ENCODE peak calls at places on chromosome 12, in ten cellular contexts. D is mammary epithelial cell, K is HCT116, U is GM23338, N is hepatocyte, G is HepG2, L is neural progenitor cell, B is K562, P is PC-3, A is DND-41. H is an unnamed sample.

GRCh38 chr12:74537126-74537706 is 419 bp upstream of the ATXN7L3B start:
- DNase-seq in D (peak), K (peak), U (peak), N (peak), G (peak), L (peak), B (peak), P (peak), A (no peak), H (no peak)

GRCh38 chr12:120439646-120440247 is 1.8 kb downstream of the COX6A1 start:
- DNase-seq in D (peak), K (peak), U (peak), N (peak), G (peak), L (peak), B (peak), P (peak), A (peak), H (peak)

GRCh38 chr12:2064078-2064507 is 11.3 kb downstream of the CACNA1C start:
- DNase-seq in D (peak), K (no peak), U (no peak), N (no peak), G (no peak), L (no peak), B (peak), P (no peak), A (peak), H (no peak)

GRCh38 chr12:124279315-124279714 is 15.6 kb upstream of the RFLNA start:
- DNase-seq in D (no peak), K (no peak), U (no peak), N (no peak), G (no peak), L (no peak), B (no peak), P (no peak), A (no peak), H (no peak)

GRCh38 chr12:47900480-47901129 is 4.2 kb downstream of the VDR start:
- DNase-seq in D (peak), K (peak), U (peak), N (peak), G (peak), L (no peak), B (no peak), P (peak), A (peak), H (peak)

GRCh38 chr12:10716704-10717315 is 6.3 kb downstream of the YBX3 start:
- DNase-seq in D (peak), K (peak), U (peak), N (peak), G (no peak), L (peak), B (no peak), P (peak), A (no peak), H (peak)

GRCh38 chr12:71599213-71599612 is 64.4 kb downstream of the ZFC3H1 start:
- DNase-seq in D (no peak), K (no peak), U (no peak), N (no peak), G (no peak), L (no peak), B (no peak), P (no peak), A (no peak), H (no peak)

GRCh38 chr12:69929125-69929524 is 104.1 kb downstream of the MYRFL start:
- DNase-seq in D (peak), K (peak), U (no peak), N (no peak), G (no peak), L (no peak), B (no peak), P (peak), A (no peak), H (no peak)

GRCh38 chr12:68641138-68641537 is 30.4 kb downstream of the RAP1B start:
- DNase-seq in D (peak), K (no peak), U (no peak), N (no peak), G (no peak), L (no peak), B (no peak), P (no peak), A (no peak), H (no peak)

GRCh38 chr12:15778126-15778525 is 11.1 kb downstream of the EPS8 start:
- DNase-seq in D (peak), K (no peak), U (no peak), N (no peak), G (no peak), L (no peak), B (no peak), P (no peak), A (no peak), H (no peak)

GRCh38 chr12:104350211-104350908 is 46.8 kb downstream of the EID3 start:
- DNase-seq in D (no peak), K (no peak), U (no peak), N (no peak), G (no peak), L (no peak), B (no peak), P (no peak), A (no peak), H (no peak)

GRCh38 chr12:76719171-76719631 is 44.7 kb upstream of the ZDHHC17 start:
- DNase-seq in D (peak), K (no peak), U (peak), N (no peak), G (no peak), L (no peak), B (no peak), P (no peak), A (no peak), H (no peak)

GRCh38 chr12:96289067-96289466 is 94.9 kb downstream of the ELK3 start:
- DNase-seq in D (no peak), K (no peak), U (no peak), N (no peak), G (no peak), L (peak), B (no peak), P (no peak), A (no peak), H (no peak)

GRCh38 chr12:105358789-105359188 is 28.3 kb downstream of the C12orf75 start:
- DNase-seq in D (no peak), K (no peak), U (no peak), N (no peak), G (no peak), L (no peak), B (no peak), P (no peak), A (no peak), H (no peak)

GRCh38 chr12:5191803-5192538 is 148.3 kb downstream of the KCNA5 start:
- DNase-seq in D (no peak), K (no peak), U (no peak), N (no peak), G (no peak), L (no peak), B (no peak), P (peak), A (no peak), H (no peak)

GRCh38 chr12:113186033-113186365 is 478 bp downstream of the RITA1 start:
- DNase-seq in D (no peak), K (no peak), U (no peak), N (peak), G (peak), L (peak), B (no peak), P (peak), A (no peak), H (peak)

GRCh38 chr12:26126340-26127284 is 1.8 kb upstream of the BHLHE41 start:
- DNase-seq in D (peak), K (no peak), U (peak), N (peak), G (peak), L (peak), B (peak), P (peak), A (peak), H (peak)

GRCh38 chr12:112788205-112788604 is 3.3 kb upstream of the RPH3A start:
- DNase-seq in D (no peak), K (no peak), U (peak), N (no peak), G (no peak), L (peak), B (no peak), P (no peak), A (no peak), H (no peak)

GRCh38 chr12:11649413-11650278 is at the start of gene ETV6:
- DNase-seq in D (peak), K (peak), U (peak), N (peak), G (peak), L (peak), B (peak), P (peak), A (peak), H (peak)

GRCh38 chr12:73124480-73124879 is 852.3 kb downstream of the TRHDE start:
- DNase-seq in D (no peak), K (no peak), U (no peak), N (no peak), G (no peak), L (no peak), B (no peak), P (no peak), A (no peak), H (no peak)

GRCh38 chr12:68904351-68904982 is 28.5 kb downstream of the CPM start:
- DNase-seq in D (peak), K (no peak), U (no peak), N (no peak), G (no peak), L (no peak), B (no peak), P (no peak), A (no peak), H (no peak)

GRCh38 chr12:121860257-121860656 is 1.6 kb upstream of the HPD start:
- DNase-seq in D (no peak), K (no peak), U (no peak), N (no peak), G (peak), L (no peak), B (no peak), P (no peak), A (no peak), H (no peak)

GRCh38 chr12:51392556-51393237 is 1.5 kb upstream of the GALNT6 start:
- DNase-seq in D (no peak), K (no peak), U (peak), N (peak), G (no peak), L (peak), B (no peak), P (no peak), A (peak), H (peak)

GRCh38 chr12:51126297-51126696 is 42.9 kb upstream of the CSRNP2 start:
- DNase-seq in D (no peak), K (no peak), U (no peak), N (no peak), G (no peak), L (no peak), B (no peak), P (no peak), A (no peak), H (no peak)

GRCh38 chr12:66288121-66288520 is 14.2 kb upstream of the HELB start:
- DNase-seq in D (no peak), K (no peak), U (no peak), N (no peak), G (no peak), L (no peak), B (peak), P (no peak), A (peak), H (no peak)

GRCh38 chr12:47813491-47814196 is 6.1 kb downstream of the HDAC7 start:
- DNase-seq in D (no peak), K (no peak), U (peak), N (no peak), G (no peak), L (peak), B (peak), P (no peak), A (no peak), H (no peak)

GRCh38 chr12:51198568-51199400 is 19.1 kb downstream of the POU6F1 start:
- DNase-seq in D (no peak), K (no peak), U (no peak), N (no peak), G (peak), L (no peak), B (no peak), P (no peak), A (no peak), H (no peak)

GRCh38 chr12:14628771-14629170 is 61.1 kb upstream of the PLBD1 start:
- DNase-seq in D (no peak), K (no peak), U (no peak), N (no peak), G (no peak), L (no peak), B (no peak), P (no peak), A (no peak), H (no peak)

GRCh38 chr12:46124848-46125619 is 134.7 kb upstream of the SCAF11 start:
- DNase-seq in D (peak), K (peak), U (peak), N (peak), G (peak), L (peak), B (peak), P (peak), A (peak), H (peak)

GRCh38 chr12:105141320-105141918 is 33.9 kb downstream of the WASHC4 start:
- DNase-seq in D (no peak), K (no peak), U (no peak), N (no peak), G (no peak), L (no peak), B (no peak), P (no peak), A (no peak), H (no peak)

GRCh38 chr12:9323144-9323681 is 115.0 kb upstream of the PZP start:
- DNase-seq in D (no peak), K (no peak), U (no peak), N (no peak), G (no peak), L (no peak), B (peak), P (no peak), A (no peak), H (no peak)

GRCh38 chr12:49959570-49960473 is 1.9 kb upstream of the AQP5 start:
- DNase-seq in D (peak), K (peak), U (peak), N (no peak), G (no peak), L (peak), B (no peak), P (peak), A (peak), H (peak)

GRCh38 chr12:113938471-113938870 is 27.7 kb downstream of the RBM19 start:
- DNase-seq in D (no peak), K (no peak), U (no peak), N (no peak), G (no peak), L (no peak), B (no peak), P (no peak), A (no peak), H (no peak)

GRCh38 chr12:62846506-62846905 is 88.4 kb downstream of the PPM1H start:
- DNase-seq in D (no peak), K (no peak), U (no peak), N (no peak), G (no peak), L (no peak), B (no peak), P (no peak), A (no peak), H (no peak)

GRCh38 chr12:128069359-128069997 is 197.5 kb upstream of the TMEM132C start:
- DNase-seq in D (peak), K (peak), U (peak), N (peak), G (peak), L (peak), B (peak), P (peak), A (peak), H (no peak)

GRCh38 chr12:92107621-92108131 is 38.0 kb downstream of the BTG1 start:
- DNase-seq in D (no peak), K (no peak), U (peak), N (no peak), G (no peak), L (peak), B (no peak), P (no peak), A (no peak), H (no peak)

GRCh38 chr12:121036810-121037326 is 2.2 kb downstream of the OASL start:
- DNase-seq in D (peak), K (no peak), U (no peak), N (peak), G (no peak), L (no peak), B (no peak), P (peak), A (no peak), H (peak)

GRCh38 chr12:21305666-21306065 is 29.1 kb downstream of the SLCO1A2 start:
- DNase-seq in D (no peak), K (no peak), U (no peak), N (no peak), G (no peak), L (no peak), B (no peak), P (no peak), A (no peak), H (no peak)

GRCh38 chr12:69385038-69385437 is 25.5 kb downstream of the YEATS4 start:
- DNase-seq in D (no peak), K (no peak), U (no peak), N (no peak), G (no peak), L (no peak), B (no peak), P (peak), A (no peak), H (no peak)

GRCh38 chr12:131832393-131833231 is 4.4 kb downstream of the MMP17 start:
- DNase-seq in D (peak), K (no peak), U (no peak), N (peak), G (no peak), L (no peak), B (no peak), P (peak), A (no peak), H (no peak)
- TF ChIP-seq EZH2 in D (no peak), K (no peak), U (no peak), N (no peak), G (no peak), L (no peak), B (no peak), P (no peak), A (no peak), H (no peak)

GRCh38 chr12:116968986-116969385 is 58.2 kb downstream of the FBXW8 start:
- DNase-seq in D (no peak), K (no peak), U (peak), N (no peak), G (no peak), L (no peak), B (no peak), P (no peak), A (no peak), H (no peak)

GRCh38 chr12:116971222-116971621 is 60.5 kb downstream of the FBXW8 start:
- DNase-seq in D (no peak), K (no peak), U (no peak), N (no peak), G (no peak), L (no peak), B (no peak), P (no peak), A (no peak), H (no peak)

GRCh38 chr12:116964740-116965090 is 54.0 kb downstream of the FBXW8 start:
- DNase-seq in D (no peak), K (no peak), U (no peak), N (no peak), G (no peak), L (no peak), B (no peak), P (no peak), A (peak), H (no peak)

GRCh38 chr12:116964004-116964739 is 53.4 kb downstream of the FBXW8 start:
- DNase-seq in D (no peak), K (no peak), U (no peak), N (no peak), G (no peak), L (no peak), B (no peak), P (no peak), A (no peak), H (no peak)

GRCh38 chr12:116969615-116970575 is 59.1 kb downstream of the FBXW8 start:
- DNase-seq in D (no peak), K (no peak), U (peak), N (no peak), G (no peak), L (peak), B (no peak), P (no peak), A (no peak), H (no peak)
- H3K4me2 ChIP-seq in D (no peak), K (no peak), U (no peak), N (no peak), G (no peak), L (no peak), B (no peak), P (no peak), A (no peak), H (no peak)

GRCh38 chr12:3237154-3237520 is 160.0 kb downstream of the TSPAN9 start:
- DNase-seq in D (no peak), K (no peak), U (no peak), N (no peak), G (no peak), L (no peak), B (no peak), P (no peak), A (no peak), H (no peak)
- TF ChIP-seq EZH2 in D (no peak), K (no peak), U (no peak), N (no peak), G (no peak), L (no peak), B (no peak), P (no peak), A (no peak), H (no peak)

GRCh38 chr12:115212356-115212755 is 528.4 kb upstream of the TBX3 start:
- DNase-seq in D (peak), K (no peak), U (no peak), N (no peak), G (no peak), L (no peak), B (no peak), P (no peak), A (no peak), H (no peak)

GRCh38 chr12:115210533-115211252 is 526.7 kb upstream of the TBX3 start:
- DNase-seq in D (no peak), K (no peak), U (no peak), N (no peak), G (no peak), L (no peak), B (no peak), P (no peak), A (no peak), H (no peak)

GRCh38 chr12:115213118-115213517 is 529.1 kb upstream of the TBX3 start:
- DNase-seq in D (no peak), K (no peak), U (no peak), N (no peak), G (no peak), L (no peak), B (no peak), P (no peak), A (no peak), H (no peak)

GRCh38 chr12:115216300-115216699 is 532.3 kb upstream of the TBX3 start:
- DNase-seq in D (no peak), K (no peak), U (no peak), N (no peak), G (no peak), L (no peak), B (no peak), P (peak), A (no peak), H (no peak)

DNA sequence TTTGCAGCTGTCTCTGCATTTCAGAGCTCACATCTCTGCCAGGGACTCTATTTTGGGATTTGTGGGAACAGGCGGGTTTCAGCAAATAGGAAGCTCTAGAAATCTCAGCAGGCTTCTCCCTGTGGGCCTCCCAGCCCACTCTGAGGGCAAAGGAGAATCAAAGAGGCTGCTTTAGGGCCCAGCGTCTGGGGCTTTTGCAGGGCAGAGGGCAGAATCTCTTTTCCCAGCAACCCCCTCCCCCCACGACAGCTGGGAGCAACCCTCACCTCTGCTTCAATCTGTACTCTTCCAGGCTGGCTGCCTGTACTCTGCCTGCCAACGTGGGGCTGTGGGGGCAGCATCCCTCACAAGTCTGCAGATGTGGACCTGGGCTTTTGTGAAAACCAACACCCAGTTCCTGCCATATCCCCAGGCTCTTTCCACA is 529.6 kb upstream of the TBX3 start:
- DNase-seq in D (no peak), K (no peak), U (peak), N (no peak), G (no peak), L (peak), B (no peak), P (no peak), A (no peak), H (no peak)
- H3K4me2 ChIP-seq in D (no peak), K (no peak), U (peak), N (peak), G (no peak), L (peak), B (no peak), P (no peak), A (no peak), H (no peak)

DNA sequence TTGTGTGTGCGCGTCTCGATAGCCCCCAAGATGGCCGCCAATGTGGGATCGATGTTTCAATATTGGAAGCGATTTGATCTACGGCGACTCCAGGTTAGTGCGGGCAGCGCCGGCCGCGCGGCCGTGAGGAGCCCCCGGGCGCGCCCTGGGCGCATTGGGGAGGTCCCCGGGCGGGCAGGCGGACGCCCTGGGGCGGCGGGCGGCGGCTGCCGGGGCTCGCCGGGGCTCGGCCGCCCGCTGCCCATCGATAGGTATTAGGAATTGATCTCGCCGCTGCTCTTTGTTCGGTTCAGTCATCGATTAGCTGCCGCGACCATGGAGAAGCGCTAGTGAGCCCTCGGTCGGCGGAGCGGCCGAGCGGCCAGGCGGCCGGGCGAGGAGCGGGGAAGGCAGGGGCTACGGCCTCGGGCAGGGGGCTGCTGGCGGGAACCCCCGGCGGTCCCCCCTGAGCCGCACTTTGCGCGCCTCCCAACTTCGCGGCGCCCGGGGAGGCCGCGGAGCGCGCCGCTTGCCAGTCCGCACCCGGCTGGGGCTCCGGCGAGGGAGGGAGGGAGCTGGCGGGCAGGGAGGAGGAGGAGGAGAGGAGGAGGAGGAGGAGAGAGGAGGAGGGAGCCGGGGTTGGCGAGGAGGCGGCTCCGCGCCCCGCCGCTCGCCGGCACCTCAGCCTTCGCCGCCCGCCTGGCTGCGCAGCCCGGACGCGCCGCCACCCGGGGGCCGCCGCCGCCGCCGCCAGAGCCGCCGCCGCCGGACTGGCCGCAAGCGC is 114.0 kb upstream of the MYL2 start:
- DNase-seq in D (peak), K (no peak), U (peak), N (peak), G (no peak), L (peak), B (no peak), P (no peak), A (no peak), H (no peak)
- TF ChIP-seq EZH2 in D (peak), K (no peak), U (no peak), N (no peak), G (no peak), L (no peak), B (no peak), P (peak), A (no peak), H (no peak)

GRCh38 chr12:102441077-102441596 is 39.2 kb downstream of the IGF1 start:
- DNase-seq in D (no peak), K (no peak), U (no peak), N (no peak), G (peak), L (no peak), B (peak), P (no peak), A (no peak), H (no peak)
- H3K4me2 ChIP-seq in D (no peak), K (no peak), U (no peak), N (no peak), G (no peak), L (no peak), B (peak), P (no peak), A (no peak), H (no peak)